ENCODE peak calls at places on chromosomes 6 and 20, in eight cellular contexts. E, T, A, W, G, Z, R and X are unnamed samples.

GRCh38 chr6:156427345-156427744 is 349.8 kb upstream of the ARID1B start:
- DNase-seq in R (no peak), W (no peak), T (peak), G (no peak), A (no peak), E (no peak), Z (no peak), X (peak)

GRCh38 chr6:40779399-40779798 is 192.2 kb upstream of the LRFN2 start:
- DNase-seq in E (no peak), T (no peak), A (peak), Z (no peak), G (no peak), W (no peak), R (no peak), X (no peak)

GRCh38 chr6:144285548-144285797 is 338 bp downstream of the UTRN start:
- DNase-seq in T (peak), Z (no peak), R (no peak), W (no peak), E (peak), G (no peak), A (no peak), X (no peak)

GRCh38 chr6:55882731-55883595 is 7.6 kb upstream of the BMP5 start:
- DNase-seq in W (no peak), Z (no peak), E (no peak), G (no peak), T (peak), A (peak), R (no peak), X (no peak)

GRCh38 chr6:101391772-101392560 is 1.5 kb upstream of the GRIK2 start:
- DNase-seq in E (no peak), A (no peak), R (peak), T (no peak), W (peak), Z (no peak), G (peak), X (no peak)

GRCh38 chr20:6636209-6637159 is 131.0 kb upstream of the BMP2 start:
- DNase-seq in Z (no peak), W (peak), T (peak), R (peak), E (peak), A (peak), G (peak), X (peak)

GRCh38 chr6:1856381-1856780 is 246.7 kb downstream of the FOXC1 start:
- DNase-seq in E (no peak), A (no peak), Z (peak), T (no peak), W (peak), G (no peak), R (no peak), X (peak)

GRCh38 chr6:10322991-10323390 is 91.9 kb downstream of the TFAP2A start:
- DNase-seq in W (no peak), G (no peak), R (no peak), T (no peak), A (no peak), Z (no peak), E (no peak), X (no peak)

GRCh38 chr6:16184129-16184528 is 54.3 kb upstream of the GMPR start:
- DNase-seq in E (peak), W (no peak), T (peak), Z (no peak), G (no peak), R (no peak), A (peak), X (peak)

GRCh38 chr6:15250440-15251168 is 4.7 kb downstream of the JARID2 start:
- DNase-seq in W (no peak), E (no peak), T (no peak), G (no peak), A (no peak), R (peak), Z (no peak), X (no peak)

GRCh38 chr6:13026557-13026956 is 301.8 kb downstream of the TBC1D7 start:
- DNase-seq in Z (no peak), A (no peak), R (peak), G (peak), E (no peak), T (no peak), W (peak), X (peak)

GRCh38 chr6:4413073-4413472 is 277.7 kb upstream of the ECI2 start:
- DNase-seq in G (no peak), W (no peak), A (peak), E (no peak), R (no peak), Z (no peak), T (no peak), X (no peak)

GRCh38 chr6:34015576-34015975 is 130.3 kb downstream of the GRM4 start:
- DNase-seq in A (no peak), W (no peak), G (no peak), E (no peak), R (peak), T (no peak), Z (no peak), X (no peak)

GRCh38 chr6:149026530-149026942 is 279.7 kb downstream of the UST start:
- DNase-seq in G (peak), Z (peak), W (peak), R (peak), T (peak), E (no peak), A (peak), X (no peak)

GRCh38 chr6:158538741-158539140 is 21.1 kb upstream of the TMEM181 start:
- DNase-seq in T (no peak), W (no peak), Z (no peak), G (no peak), A (no peak), E (no peak), R (no peak), X (no peak)